ENCODE peak calls at places on chromosomes 13 and 19, in six cellular contexts. N is Ammon's horn, B is neural progenitor cell, Q is fibroblast of lung, D is D721Med, W is activated T-cell treated with anti-CD3 and anti-CD28 coated beads for 1 hour. J is an unnamed sample.
A peak's percentile ranks its signal among the peaks of the same experiment; 100 is the strongest.

GRCh38 chr19:39167461-39168257 is 29.1 kb upstream of the NCCRP1 start:
- DNase-seq in W (no peak), B (no peak), N (no peak), Q (no peak), D (no peak), J (no peak)

GRCh38 chr19:21568816-21569496 is 63.6 kb downstream of the ZNF429 start:
- DNase-seq in D (no peak), N (peak; percentile 98), W (peak; percentile 82), Q (peak; percentile 92), B (no peak), J (peak; percentile 86)

GRCh38 chr13:50126378-50127016 is 111.3 kb downstream of the KCNRG start:
- DNase-seq in W (no peak), B (peak; percentile 48), N (no peak), D (no peak), Q (peak; percentile 71), J (no peak)

GRCh38 chr13:42892760-42893159 is 99.3 kb downstream of the EPSTI1 start:
- DNase-seq in W (no peak), D (no peak), Q (peak; percentile 69), B (no peak), N (no peak), J (no peak)

GRCh38 chr13:103287659-103288058 is 221.4 kb upstream of the SLC10A2 start:
- DNase-seq in W (no peak), B (no peak), N (no peak), D (no peak), Q (no peak), J (no peak)

GRCh38 chr13:28710161-28710560 is 8.6 kb downstream of the SLC46A3 start:
- DNase-seq in D (no peak), B (no peak), Q (no peak), N (no peak), W (no peak), J (no peak)

GRCh38 chr13:39463611-39464010 is 139.4 kb downstream of the LHFPL6 start:
- DNase-seq in W (no peak), B (no peak), D (no peak), Q (no peak), N (no peak), J (no peak)

GRCh38 chr19:37654525-37654832 is 786 bp downstream of the ZFP30 start:
- DNase-seq in W (no peak), Q (peak; percentile 40), N (peak; percentile 37), D (no peak), B (peak; percentile 74), J (no peak)

GRCh38 chr13:98267080-98267912 is 90.2 kb upstream of the RNF113B start:
- DNase-seq in N (no peak), B (no peak), W (no peak), D (no peak), Q (peak; percentile 82), J (no peak)

GRCh38 chr19:16232568-16232967 is 34.9 kb downstream of the AP1M1 start:
- DNase-seq in B (no peak), D (no peak), Q (no peak), W (no peak), N (no peak), J (no peak)

GRCh38 chr13:98144501-98145350 is 1.8 kb downstream of the FARP1 start:
- DNase-seq in B (peak; percentile 81), Q (peak; percentile 77), N (peak; percentile 52), D (no peak), W (no peak), J (no peak)

GRCh38 chr13:94192576-94192975 is 286.9 kb downstream of the DCT start:
- DNase-seq in N (peak; percentile 22), W (no peak), Q (peak; percentile 49), D (no peak), B (peak; percentile 67), J (no peak)

GRCh38 chr19:31783592-31783991 is 434.4 kb upstream of the TSHZ3 start:
- DNase-seq in Q (no peak), D (no peak), N (no peak), W (no peak), B (peak; percentile 27), J (no peak)

GRCh38 chr13:48562296-48563066 is 29.6 kb upstream of the RCBTB2 start:
- DNase-seq in D (no peak), Q (no peak), N (no peak), W (peak; percentile 20), B (no peak), J (peak; percentile 56)

J was measured in naive thymus-derived CD8-positive, alpha-beta T cell.